ENCODE peak calls at places on chromosomes 13 and 19, in eight cellular contexts. C, D, Y, X, Z, R, T and I are unnamed samples.
A peak's percentile ranks its signal among the peaks of the same experiment; 100 is the strongest.

GRCh38 chr19:23823952-23824389 is 65.3 kb upstream of the ZNF681 start:
- DNase-seq in C (no peak), X (peak; percentile 9), Z (no peak), T (no peak), R (no peak), Y (no peak), D (no peak), I (no peak)

GRCh38 chr19:4379383-4380253 is 20.7 kb downstream of the SH3GL1 start:
- DNase-seq in R (no peak), X (no peak), D (no peak), T (no peak), Z (peak; percentile 87), Y (no peak), C (no peak), I (peak; percentile 75)

GRCh38 chr13:33132644-33133440 is 116.6 kb downstream of the KL start:
- DNase-seq in D (no peak), T (no peak), C (peak; percentile 77), R (no peak), Y (no peak), X (no peak), Z (no peak), I (no peak)

GRCh38 chr13:80217614-80218456 is 123.1 kb downstream of the SPRY2 start:
- DNase-seq in X (peak; percentile 74), R (no peak), D (no peak), Z (no peak), Y (peak; percentile 93), T (no peak), C (peak; percentile 84), I (no peak)

GRCh38 chr19:4103073-4103418 is 20.9 kb downstream of the MAP2K2 start:
- DNase-seq in C (no peak), R (no peak), T (no peak), Y (no peak), Z (no peak), D (no peak), X (no peak), I (no peak)

GRCh38 chr13:23639672-23640275 is 69.6 kb downstream of the TNFRSF19 start:
- DNase-seq in Z (no peak), Y (no peak), R (no peak), T (no peak), X (no peak), D (no peak), C (no peak), I (no peak)

GRCh38 chr13:44803390-44803789 is 185.9 kb downstream of the NUFIP1 start:
- DNase-seq in R (no peak), T (no peak), Y (no peak), X (no peak), C (no peak), Z (no peak), D (no peak), I (no peak)

GRCh38 chr19:33486936-33487793 is 34.4 kb downstream of the PEPD start:
- DNase-seq in T (no peak), Y (no peak), Z (peak; percentile 58), D (no peak), X (no peak), C (no peak), R (no peak), I (no peak)

GRCh38 chr13:43273362-43273761 is 250.0 kb downstream of the DNAJC15 start:
- DNase-seq in Y (no peak), X (no peak), T (no peak), D (no peak), R (no peak), Z (no peak), C (peak; percentile 33), I (no peak)

GRCh38 chr19:7368456-7368855 is 19.7 kb downstream of the ARHGEF18 start:
- DNase-seq in T (peak; percentile 58), Z (no peak), C (no peak), X (no peak), D (no peak), R (no peak), Y (no peak), I (peak; percentile 48)

GRCh38 chr13:95624020-95624419 is 20.5 kb downstream of the DZIP1 start:
- DNase-seq in Z (no peak), Y (no peak), C (peak; percentile 73), R (no peak), D (no peak), T (peak; percentile 38), X (peak; percentile 70), I (no peak)

GRCh38 chr19:13363954-13364353 is 142.3 kb downstream of the CACNA1A start:
- DNase-seq in T (no peak), C (no peak), R (no peak), Z (no peak), D (no peak), X (no peak), Y (no peak), I (no peak)

GRCh38 chr19:29779921-29780320 is 31.9 kb upstream of the CCNE1 start:
- DNase-seq in D (no peak), R (no peak), Z (no peak), C (no peak), X (peak; percentile 28), T (no peak), Y (no peak), I (no peak)

GRCh38 chr19:23101241-23101640 is 15.6 kb upstream of the ZNF730 start:
- DNase-seq in D (no peak), Z (no peak), C (no peak), Y (no peak), X (no peak), R (no peak), T (no peak), I (no peak)

GRCh38 chr13:113620036-113620435 is 35.5 kb downstream of the TFDP1 start:
- DNase-seq in Z (peak; percentile 54), C (no peak), Y (no peak), R (no peak), X (no peak), D (no peak), T (no peak), I (no peak)

GRCh38 chr13:94583926-94584325 is 12.0 kb downstream of the TGDS start:
- DNase-seq in D (no peak), Y (no peak), T (no peak), Z (no peak), C (no peak), R (no peak), X (no peak), I (no peak)

GRCh38 chr19:14005381-14006084 is 587 bp downstream of the RFX1 start:
- DNase-seq in R (peak; percentile 87), C (peak; percentile 79), T (peak; percentile 93), Z (peak; percentile 97), Y (peak; percentile 79), X (peak; percentile 94), D (peak; percentile 82), I (peak; percentile 96)

GRCh38 chr19:15550273-15550672 is 41.9 kb downstream of the CYP4F22 start:
- DNase-seq in C (no peak), Z (no peak), D (no peak), R (no peak), Y (no peak), T (no peak), X (no peak), I (no peak)

GRCh38 chr19:15548648-15549047 is 40.3 kb downstream of the CYP4F22 start:
- DNase-seq in R (no peak), C (no peak), Y (no peak), Z (no peak), T (no peak), X (no peak), D (no peak), I (no peak)

GRCh38 chr19:15549581-15549980 is 41.3 kb downstream of the CYP4F22 start:
- DNase-seq in T (no peak), Z (no peak), C (no peak), Y (no peak), D (no peak), X (no peak), R (no peak), I (no peak)

GRCh38 chr19:15551183-15552004 is 43.1 kb downstream of the CYP4F22 start:
- DNase-seq in R (no peak), X (no peak), Y (no peak), C (peak; percentile 6), D (no peak), Z (peak; percentile 85), T (peak; percentile 18), I (peak; percentile 31)

DNA sequence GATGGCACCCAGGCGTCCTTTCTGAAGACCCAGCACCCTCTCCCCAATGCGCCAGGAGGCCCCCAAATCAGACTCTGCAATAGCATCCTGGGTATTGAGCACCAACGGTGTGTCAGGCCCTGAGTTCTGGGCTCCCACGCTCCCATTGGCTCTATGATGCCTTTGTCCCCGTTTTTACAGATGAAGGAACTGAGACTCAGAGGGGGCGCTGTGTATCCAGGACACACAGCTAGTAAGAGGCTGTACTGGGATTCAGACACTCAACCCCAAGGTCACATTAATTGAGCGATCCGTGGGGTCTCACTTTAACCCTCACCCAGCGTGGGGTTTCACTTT is 42.5 kb downstream of the CYP4F22 start:
- DNase-seq in D (no peak), X (no peak), C (no peak), R (no peak), T (no peak), Y (no peak), Z (peak; percentile 49), I (no peak)
- TF ChIP-seq CTCF in D (no peak), X (no peak), C (no peak), R (no peak), T (no peak), Y (no peak), Z (no peak), I (no peak)

GRCh38 chr13:67048084-67048792 is 181.9 kb downstream of the PCDH9 start:
- DNase-seq in C (peak; percentile 84), T (no peak), R (no peak), X (peak; percentile 4), Z (no peak), Y (peak; percentile 93), D (no peak), I (no peak)
- TF ChIP-seq CTCF in C (peak; percentile 23), T (no peak), R (no peak), X (no peak), Z (no peak), Y (peak; percentile 29), D (no peak), I (no peak)

GRCh38 chr19:46404039-46404883 is 9.1 kb downstream of the CCDC8 start:
- DNase-seq in Z (peak; percentile 61), D (peak; percentile 47), Y (no peak), T (peak; percentile 64), R (peak; percentile 72), C (peak; percentile 59), X (peak; percentile 40), I (peak; percentile 58)
- TF ChIP-seq CTCF in Z (no peak), D (no peak), Y (no peak), T (no peak), R (peak; percentile 36), C (peak; percentile 31), X (peak; percentile 38), I (no peak)

GRCh38 chr19:1779604-1779973 is 26.3 kb downstream of the ONECUT3 start:
- DNase-seq in D (no peak), Y (no peak), R (no peak), Z (no peak), X (no peak), C (no peak), T (no peak), I (no peak)

GRCh38 chr19:1783354-1783753 is 28.7 kb downstream of the ATP8B3 start:
- DNase-seq in Y (no peak), X (no peak), D (no peak), Z (no peak), T (no peak), C (no peak), R (no peak), I (no peak)

GRCh38 chr19:1777149-1777548 is 23.8 kb downstream of the ONECUT3 start:
- DNase-seq in X (no peak), Y (no peak), Z (no peak), C (no peak), D (no peak), R (no peak), T (no peak), I (no peak)

GRCh38 chr19:1782501-1782900 is 29.2 kb downstream of the ONECUT3 start:
- DNase-seq in C (no peak), R (no peak), T (no peak), Z (no peak), X (no peak), Y (no peak), D (no peak), I (no peak)

GRCh38 chr19:1780272-1780957 is 27.1 kb downstream of the ONECUT3 start:
- DNase-seq in C (no peak), Z (no peak), X (no peak), D (no peak), R (no peak), Y (no peak), T (no peak), I (no peak)
- TF ChIP-seq CTCF in C (peak; percentile 29), Z (no peak), X (no peak), D (no peak), R (no peak), Y (peak; percentile 52), T (no peak), I (no peak)